ENCODE peak calls at places on chromosomes 4 and X, in eight cellular contexts. One of them, this sample, is unnamed.

GRCh38 chr4:168713193-168713592 is 216.3 kb downstream of the PALLD start:
- DNase-seq in ascending aorta: no peak
- DNase-seq in activated T-cell treated with anti-CD3 and anti-CD28 coated beads for 48 hours: no peak
- DNase-seq in SK-N-SH: no peak
- DNase-seq in GM13976: no peak
- DNase-seq in DND-41: no peak
- DNase-seq in central memory CD4-positive, alpha-beta T cell: no peak
- DNase-seq in NCI-H510A treated with DMSO at 0.1 percent for 48 hours: no peak
- DNase-seq in this sample: no peak

GRCh38 chr4:62644372-62644771 is 1444.2 kb downstream of the ADGRL3 start:
- DNase-seq in DND-41: no peak
- DNase-seq in ascending aorta: no peak
- DNase-seq in SK-N-SH: no peak
- DNase-seq in central memory CD4-positive, alpha-beta T cell: no peak
- DNase-seq in GM13976: no peak
- DNase-seq in activated T-cell treated with anti-CD3 and anti-CD28 coated beads for 48 hours: no peak
- DNase-seq in NCI-H510A treated with DMSO at 0.1 percent for 48 hours: peak; percentile 42
- DNase-seq in this sample: no peak

GRCh38 chr4:76765473-76766183 is 132.3 kb downstream of the SOWAHB start:
- DNase-seq in NCI-H510A treated with DMSO at 0.1 percent for 48 hours: no peak
- DNase-seq in DND-41: no peak
- DNase-seq in ascending aorta: no peak
- DNase-seq in central memory CD4-positive, alpha-beta T cell: no peak
- DNase-seq in GM13976: peak; percentile 39
- DNase-seq in SK-N-SH: no peak
- DNase-seq in activated T-cell treated with anti-CD3 and anti-CD28 coated beads for 48 hours: no peak
- DNase-seq in this sample: no peak

GRCh38 chr4:6526696-6527095 is 48.3 kb upstream of the MAN2B2 start:
- DNase-seq in DND-41: no peak
- DNase-seq in activated T-cell treated with anti-CD3 and anti-CD28 coated beads for 48 hours: no peak
- DNase-seq in central memory CD4-positive, alpha-beta T cell: no peak
- DNase-seq in SK-N-SH: no peak
- DNase-seq in GM13976: no peak
- DNase-seq in NCI-H510A treated with DMSO at 0.1 percent for 48 hours: no peak
- DNase-seq in ascending aorta: no peak
- DNase-seq in this sample: no peak

GRCh38 chrX:964831-965416 is 247.5 kb downstream of the CRLF2 start:
- DNase-seq in GM13976: no peak
- DNase-seq in central memory CD4-positive, alpha-beta T cell: no peak
- DNase-seq in SK-N-SH: no peak
- DNase-seq in DND-41: no peak
- DNase-seq in ascending aorta: peak; percentile 27
- DNase-seq in NCI-H510A treated with DMSO at 0.1 percent for 48 hours: no peak
- DNase-seq in activated T-cell treated with anti-CD3 and anti-CD28 coated beads for 48 hours: no peak
- DNase-seq in this sample: no peak

GRCh38 chr4:78669453-78669852 is 106.7 kb upstream of the BMP2K start:
- DNase-seq in DND-41: no peak
- DNase-seq in central memory CD4-positive, alpha-beta T cell: no peak
- DNase-seq in NCI-H510A treated with DMSO at 0.1 percent for 48 hours: no peak
- DNase-seq in activated T-cell treated with anti-CD3 and anti-CD28 coated beads for 48 hours: no peak
- DNase-seq in SK-N-SH: no peak
- DNase-seq in ascending aorta: no peak
- DNase-seq in GM13976: no peak
- DNase-seq in this sample: no peak

GRCh38 chr4:47221721-47222120 is 190.4 kb downstream of the GABRB1 start:
- DNase-seq in central memory CD4-positive, alpha-beta T cell: no peak
- DNase-seq in DND-41: no peak
- DNase-seq in activated T-cell treated with anti-CD3 and anti-CD28 coated beads for 48 hours: no peak
- DNase-seq in ascending aorta: no peak
- DNase-seq in SK-N-SH: no peak
- DNase-seq in GM13976: no peak
- DNase-seq in NCI-H510A treated with DMSO at 0.1 percent for 48 hours: no peak
- DNase-seq in this sample: no peak

GRCh38 chr4:106355193-106355592 is 13.4 kb downstream of the GIMD1 start:
- DNase-seq in NCI-H510A treated with DMSO at 0.1 percent for 48 hours: no peak
- DNase-seq in GM13976: no peak
- DNase-seq in activated T-cell treated with anti-CD3 and anti-CD28 coated beads for 48 hours: no peak
- DNase-seq in central memory CD4-positive, alpha-beta T cell: no peak
- DNase-seq in SK-N-SH: no peak
- DNase-seq in ascending aorta: peak; percentile 74
- DNase-seq in DND-41: no peak
- DNase-seq in this sample: no peak

GRCh38 chr4:86950835-86951525 is 16.2 kb downstream of the AFF1 start:
- DNase-seq in SK-N-SH: no peak
- DNase-seq in central memory CD4-positive, alpha-beta T cell: no peak
- DNase-seq in GM13976: no peak
- DNase-seq in ascending aorta: no peak
- DNase-seq in DND-41: no peak
- DNase-seq in activated T-cell treated with anti-CD3 and anti-CD28 coated beads for 48 hours: no peak
- DNase-seq in NCI-H510A treated with DMSO at 0.1 percent for 48 hours: no peak
- DNase-seq in this sample: no peak

GRCh38 chr4:55238407-55238806 is 107.6 kb upstream of the SRD5A3 start:
- DNase-seq in central memory CD4-positive, alpha-beta T cell: no peak
- DNase-seq in DND-41: no peak
- DNase-seq in GM13976: no peak
- DNase-seq in NCI-H510A treated with DMSO at 0.1 percent for 48 hours: no peak
- DNase-seq in SK-N-SH: no peak
- DNase-seq in activated T-cell treated with anti-CD3 and anti-CD28 coated beads for 48 hours: no peak
- DNase-seq in ascending aorta: no peak
- DNase-seq in this sample: no peak

GRCh38 chr4:18844726-18845125 is 823.2 kb upstream of the LCORL start:
- DNase-seq in ascending aorta: no peak
- DNase-seq in central memory CD4-positive, alpha-beta T cell: no peak
- DNase-seq in DND-41: no peak
- DNase-seq in activated T-cell treated with anti-CD3 and anti-CD28 coated beads for 48 hours: no peak
- DNase-seq in NCI-H510A treated with DMSO at 0.1 percent for 48 hours: no peak
- DNase-seq in SK-N-SH: no peak
- DNase-seq in GM13976: no peak
- DNase-seq in this sample: no peak

GRCh38 chr4:91997045-91997444 is 306.7 kb upstream of the GRID2 start:
- DNase-seq in central memory CD4-positive, alpha-beta T cell: no peak
- DNase-seq in GM13976: no peak
- DNase-seq in activated T-cell treated with anti-CD3 and anti-CD28 coated beads for 48 hours: no peak
- DNase-seq in DND-41: no peak
- DNase-seq in NCI-H510A treated with DMSO at 0.1 percent for 48 hours: no peak
- DNase-seq in ascending aorta: no peak
- DNase-seq in SK-N-SH: no peak
- DNase-seq in this sample: no peak

GRCh38 chrX:12981880-12982279 is 7.0 kb downstream of the TMSB4X start:
- DNase-seq in DND-41: no peak
- DNase-seq in activated T-cell treated with anti-CD3 and anti-CD28 coated beads for 48 hours: no peak
- DNase-seq in SK-N-SH: no peak
- DNase-seq in ascending aorta: no peak
- DNase-seq in NCI-H510A treated with DMSO at 0.1 percent for 48 hours: no peak
- DNase-seq in central memory CD4-positive, alpha-beta T cell: no peak
- DNase-seq in GM13976: no peak
- DNase-seq in this sample: no peak

GRCh38 chrX:45622538-45622937 is 421.9 kb upstream of the DIPK2B start:
- DNase-seq in SK-N-SH: no peak
- DNase-seq in NCI-H510A treated with DMSO at 0.1 percent for 48 hours: no peak
- DNase-seq in ascending aorta: no peak
- DNase-seq in GM13976: no peak
- DNase-seq in central memory CD4-positive, alpha-beta T cell: no peak
- DNase-seq in activated T-cell treated with anti-CD3 and anti-CD28 coated beads for 48 hours: no peak
- DNase-seq in DND-41: no peak
- DNase-seq in this sample: no peak

GRCh38 chrX:7983594-7983993 is 56.4 kb upstream of the PNPLA4 start:
- DNase-seq in central memory CD4-positive, alpha-beta T cell: no peak
- DNase-seq in SK-N-SH: no peak
- DNase-seq in GM13976: no peak
- DNase-seq in ascending aorta: no peak
- DNase-seq in activated T-cell treated with anti-CD3 and anti-CD28 coated beads for 48 hours: no peak
- DNase-seq in DND-41: no peak
- DNase-seq in NCI-H510A treated with DMSO at 0.1 percent for 48 hours: no peak
- DNase-seq in this sample: no peak

GRCh38 chr4:88969271-88969670 is 87.7 kb downstream of the FAM13A start:
- DNase-seq in NCI-H510A treated with DMSO at 0.1 percent for 48 hours: no peak
- DNase-seq in SK-N-SH: no peak
- DNase-seq in central memory CD4-positive, alpha-beta T cell: no peak
- DNase-seq in DND-41: no peak
- DNase-seq in GM13976: no peak
- DNase-seq in activated T-cell treated with anti-CD3 and anti-CD28 coated beads for 48 hours: no peak
- DNase-seq in ascending aorta: no peak
- DNase-seq in this sample: no peak

GRCh38 chrX:153334654-153335295 is 822 bp downstream of the ZNF275 start:
- DNase-seq in GM13976: peak; percentile 34
- DNase-seq in DND-41: no peak
- DNase-seq in NCI-H510A treated with DMSO at 0.1 percent for 48 hours: no peak
- DNase-seq in ascending aorta: no peak
- DNase-seq in central memory CD4-positive, alpha-beta T cell: no peak
- DNase-seq in activated T-cell treated with anti-CD3 and anti-CD28 coated beads for 48 hours: no peak
- DNase-seq in SK-N-SH: no peak
- DNase-seq in this sample: no peak

GRCh38 chr4:113293673-113294072 is 244.2 kb downstream of the ANK2 start:
- DNase-seq in DND-41: no peak
- DNase-seq in NCI-H510A treated with DMSO at 0.1 percent for 48 hours: no peak
- DNase-seq in SK-N-SH: no peak
- DNase-seq in central memory CD4-positive, alpha-beta T cell: no peak
- DNase-seq in ascending aorta: no peak
- DNase-seq in GM13976: no peak
- DNase-seq in activated T-cell treated with anti-CD3 and anti-CD28 coated beads for 48 hours: no peak
- DNase-seq in this sample: no peak

GRCh38 chr4:67234296-67234695 is 311.0 kb downstream of the CENPC start:
- DNase-seq in DND-41: no peak
- DNase-seq in NCI-H510A treated with DMSO at 0.1 percent for 48 hours: no peak
- DNase-seq in GM13976: no peak
- DNase-seq in activated T-cell treated with anti-CD3 and anti-CD28 coated beads for 48 hours: no peak
- DNase-seq in SK-N-SH: no peak
- DNase-seq in ascending aorta: no peak
- DNase-seq in central memory CD4-positive, alpha-beta T cell: no peak
- DNase-seq in this sample: no peak

GRCh38 chr4:106609917-106610316 is 241.3 kb upstream of the GIMD1 start:
- DNase-seq in central memory CD4-positive, alpha-beta T cell: no peak
- DNase-seq in NCI-H510A treated with DMSO at 0.1 percent for 48 hours: no peak
- DNase-seq in DND-41: no peak
- DNase-seq in ascending aorta: no peak
- DNase-seq in GM13976: no peak
- DNase-seq in activated T-cell treated with anti-CD3 and anti-CD28 coated beads for 48 hours: no peak
- DNase-seq in SK-N-SH: no peak
- DNase-seq in this sample: no peak

GRCh38 chr4:130147618-130148017 is 1051.7 kb downstream of the C4orf33 start:
- DNase-seq in DND-41: no peak
- DNase-seq in central memory CD4-positive, alpha-beta T cell: no peak
- DNase-seq in GM13976: no peak
- DNase-seq in ascending aorta: no peak
- DNase-seq in SK-N-SH: no peak
- DNase-seq in NCI-H510A treated with DMSO at 0.1 percent for 48 hours: no peak
- DNase-seq in activated T-cell treated with anti-CD3 and anti-CD28 coated beads for 48 hours: no peak
- DNase-seq in this sample: no peak

GRCh38 chr4:48905363-48906015 is 1.1 kb downstream of the OCIAD2 start:
- DNase-seq in activated T-cell treated with anti-CD3 and anti-CD28 coated beads for 48 hours: no peak
- DNase-seq in ascending aorta: no peak
- DNase-seq in SK-N-SH: peak; percentile 43
- DNase-seq in central memory CD4-positive, alpha-beta T cell: no peak
- DNase-seq in NCI-H510A treated with DMSO at 0.1 percent for 48 hours: no peak
- DNase-seq in GM13976: no peak
- DNase-seq in DND-41: no peak
- DNase-seq in this sample: no peak

GRCh38 chrX:119240356-119240755 is 4.3 kb downstream of the PGRMC1 start:
- DNase-seq in DND-41: no peak
- DNase-seq in GM13976: no peak
- DNase-seq in central memory CD4-positive, alpha-beta T cell: no peak
- DNase-seq in NCI-H510A treated with DMSO at 0.1 percent for 48 hours: no peak
- DNase-seq in SK-N-SH: no peak
- DNase-seq in activated T-cell treated with anti-CD3 and anti-CD28 coated beads for 48 hours: no peak
- DNase-seq in ascending aorta: no peak
- DNase-seq in this sample: no peak